ENCODE peak calls at places on chromosome 18, in seven cellular contexts. J is HepG2, K is PC-3, R is HCT116, X is GM23248, T is K562, Y is fibroblast of lung. L is an unnamed sample.

GRCh38 chr18:13185675-13186198 is 32.8 kb upstream of the LDLRAD4 start:
- DNase-seq in Y (no peak), K (no peak), T (no peak), J (no peak), X (no peak), R (no peak), L (no peak)

GRCh38 chr18:6482198-6482977 is 67.7 kb upstream of the L3MBTL4 start:
- DNase-seq in K (peak; percentile 45), R (no peak), X (peak; percentile 85), Y (peak; percentile 53), T (peak; percentile 49), J (peak; percentile 38), L (no peak)

GRCh38 chr18:58345064-58345463 is 283.8 kb downstream of the ALPK2 start:
- DNase-seq in J (no peak), R (no peak), X (no peak), T (no peak), K (no peak), Y (no peak), L (no peak)

GRCh38 chr18:34207344-34207851 is 17.3 kb downstream of the NOL4 start:
- DNase-seq in X (no peak), J (no peak), K (no peak), Y (no peak), T (no peak), R (no peak), L (no peak)

GRCh38 chr18:6728809-6729246 is 688 bp upstream of the ARHGAP28 start:
- DNase-seq in K (no peak), X (no peak), Y (no peak), J (no peak), T (no peak), R (no peak), L (no peak)

GRCh38 chr18:22385718-22386117 is 32.0 kb downstream of the CTAGE1 start:
- DNase-seq in J (no peak), X (peak; percentile 93), K (peak; percentile 84), Y (peak; percentile 88), T (no peak), R (no peak), L (no peak)

GRCh38 chr18:49476664-49477411 is 10.2 kb downstream of the C18orf32 start:
- DNase-seq in K (peak; percentile 25), T (no peak), J (no peak), X (peak; percentile 93), R (no peak), Y (peak; percentile 78), L (no peak)

GRCh38 chr18:42773870-42774269 is 341.6 kb downstream of the RIT2 start:
- DNase-seq in R (no peak), J (no peak), Y (peak; percentile 70), K (no peak), T (no peak), X (no peak), L (no peak)

GRCh38 chr18:78407456-78407823 is 572.2 kb upstream of the SALL3 start:
- DNase-seq in X (no peak), Y (no peak), K (no peak), R (no peak), T (no peak), J (no peak), L (no peak)

GRCh38 chr18:10727477-10727876 is 201.7 kb downstream of the NAPG start:
- DNase-seq in K (no peak), X (peak; percentile 24), R (no peak), J (no peak), T (no peak), Y (no peak), L (no peak)

GRCh38 chr18:9838144-9838877 is 47.5 kb upstream of the TXNDC2 start:
- DNase-seq in J (no peak), T (no peak), K (no peak), Y (peak; percentile 83), X (peak; percentile 20), R (peak; percentile 56), L (no peak)

DNA sequence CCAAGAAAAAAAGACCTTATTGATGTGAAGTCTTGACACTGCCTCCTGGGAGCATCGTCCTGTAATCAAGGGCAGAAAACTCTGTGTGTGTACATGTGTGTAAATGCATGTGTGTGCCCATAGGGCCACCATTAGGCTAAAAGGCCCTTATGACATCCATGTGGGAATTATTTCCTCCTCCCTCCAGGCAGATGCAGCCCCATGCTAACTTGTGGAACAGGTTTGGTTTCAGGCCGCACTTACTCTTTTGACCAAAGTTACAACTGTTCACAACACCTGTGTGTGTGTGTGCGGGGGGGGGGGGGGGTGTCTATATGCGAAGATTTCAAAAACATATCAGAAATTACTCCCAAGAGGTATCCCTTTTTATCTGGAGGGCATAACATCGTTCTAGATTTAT is 87.4 kb upstream of the SLC14A2 start:
- DNase-seq in Y (no peak), K (no peak), R (no peak), X (no peak), J (no peak), T (no peak), L (no peak)
- H3K27me3 ChIP-seq in Y (no peaks in the 10 kb centered on the region), K (no peaks in the 10 kb centered on the region), R (no peaks in the 10 kb centered on the region), X (no peaks in the 10 kb centered on the region), J (no peaks in the 10 kb centered on the region), T (no peaks in the 10 kb centered on the region), L (no peaks in the 10 kb centered on the region)

GRCh38 chr18:79796531-79797390 is 977 bp upstream of the KCNG2 start:
- DNase-seq in T (no peak), X (peak; percentile 39), K (no peak), Y (no peak), R (no peak), J (no peak), L (no peak)
- H2AFZ ChIP-seq in T (no peak overlapping the region), X (no peak overlapping the region), K (no peak overlapping the region), Y (no peak overlapping the region), R (no peak overlapping the region), J (no peak overlapping the region), L (no peak overlapping the region)

DNA sequence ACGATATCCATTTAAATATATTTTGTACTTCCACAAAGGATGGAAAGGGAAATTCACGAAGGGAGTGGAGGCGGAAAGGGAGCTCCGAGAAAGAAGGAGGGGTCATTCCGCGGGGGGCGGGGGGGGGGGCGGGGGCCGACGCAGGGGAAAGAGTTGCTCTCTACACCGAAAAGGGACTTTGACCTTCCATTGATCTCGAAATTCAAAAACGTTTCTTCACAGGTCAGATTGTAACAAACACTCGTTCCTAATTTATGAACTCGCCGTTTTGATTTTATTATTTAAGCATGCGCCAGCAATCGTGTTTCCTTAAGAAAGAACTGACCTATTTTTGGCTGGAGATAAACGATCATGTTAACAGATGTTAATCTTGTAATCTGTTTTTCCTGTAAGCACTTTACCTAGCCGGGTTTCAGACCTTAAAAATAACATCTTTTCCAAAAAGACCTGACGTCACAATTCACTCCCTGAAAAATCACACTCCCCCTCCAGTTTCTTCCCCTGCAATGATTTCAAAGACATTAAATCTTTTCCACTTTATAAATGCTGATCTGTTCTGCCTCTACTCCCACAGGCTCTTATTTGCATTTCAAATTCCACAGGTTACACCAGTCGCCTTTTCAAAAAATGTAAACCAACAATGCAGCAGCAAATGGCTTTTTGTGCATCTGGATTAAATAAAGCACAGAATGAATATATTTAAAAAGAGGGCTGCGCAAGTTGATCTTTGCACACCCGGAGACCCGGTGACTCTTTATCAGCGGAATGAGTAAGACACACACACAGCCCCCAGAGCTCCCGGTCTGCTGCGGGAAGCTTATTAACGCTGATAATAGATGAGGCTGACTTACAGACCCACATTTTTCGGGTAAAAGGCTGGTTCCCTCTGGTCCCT is 1.6 kb downstream of the ZNF516 start:
- DNase-seq in T (peak; percentile 23), K (no peak), Y (peak; percentile 60), J (peak; percentile 82), R (no peak), X (peak; percentile 67), L (peak; percentile 94)
- H3K9ac ChIP-seq in T (no peak overlapping the region), K (no peak overlapping the region), Y (peak overlapping the region; percentile 64), J (peak overlapping the region; percentile 95), R (peak overlapping the region; percentile 72), X (peak overlapping the region; percentile 76), L (peak overlapping the region; percentile 86)

DNA sequence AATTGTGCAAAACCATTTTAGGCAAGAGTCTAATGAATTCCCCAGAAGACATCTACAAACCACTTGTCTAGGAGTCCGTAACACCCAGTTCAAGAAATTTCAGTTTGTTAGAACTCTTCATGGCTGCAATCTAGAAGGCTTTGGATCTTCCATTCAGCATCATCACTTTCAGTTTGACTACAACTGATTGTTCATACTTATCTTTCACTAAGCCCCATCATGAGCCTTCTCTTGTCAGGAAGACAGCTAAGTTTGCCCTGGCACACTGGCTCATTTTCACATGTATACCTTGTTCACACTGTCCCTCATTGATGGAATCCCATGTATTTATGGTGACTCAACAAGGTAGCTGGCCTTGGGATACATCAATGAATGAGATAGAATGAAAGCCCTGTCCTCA is 898.4 kb upstream of the CELF4 start:
- DNase-seq in J (no peak), R (no peak), K (no peak), Y (no peak), T (no peak), X (no peak), L (no peak)
- H3K27me3 ChIP-seq in J (no peaks in the 10 kb centered on the region), R (no peaks in the 10 kb centered on the region), K (no peaks in the 10 kb centered on the region), Y (no peaks in the 10 kb centered on the region), T (no peaks in the 10 kb centered on the region), X (no peaks in the 10 kb centered on the region), L (no peaks in the 10 kb centered on the region)

DNA sequence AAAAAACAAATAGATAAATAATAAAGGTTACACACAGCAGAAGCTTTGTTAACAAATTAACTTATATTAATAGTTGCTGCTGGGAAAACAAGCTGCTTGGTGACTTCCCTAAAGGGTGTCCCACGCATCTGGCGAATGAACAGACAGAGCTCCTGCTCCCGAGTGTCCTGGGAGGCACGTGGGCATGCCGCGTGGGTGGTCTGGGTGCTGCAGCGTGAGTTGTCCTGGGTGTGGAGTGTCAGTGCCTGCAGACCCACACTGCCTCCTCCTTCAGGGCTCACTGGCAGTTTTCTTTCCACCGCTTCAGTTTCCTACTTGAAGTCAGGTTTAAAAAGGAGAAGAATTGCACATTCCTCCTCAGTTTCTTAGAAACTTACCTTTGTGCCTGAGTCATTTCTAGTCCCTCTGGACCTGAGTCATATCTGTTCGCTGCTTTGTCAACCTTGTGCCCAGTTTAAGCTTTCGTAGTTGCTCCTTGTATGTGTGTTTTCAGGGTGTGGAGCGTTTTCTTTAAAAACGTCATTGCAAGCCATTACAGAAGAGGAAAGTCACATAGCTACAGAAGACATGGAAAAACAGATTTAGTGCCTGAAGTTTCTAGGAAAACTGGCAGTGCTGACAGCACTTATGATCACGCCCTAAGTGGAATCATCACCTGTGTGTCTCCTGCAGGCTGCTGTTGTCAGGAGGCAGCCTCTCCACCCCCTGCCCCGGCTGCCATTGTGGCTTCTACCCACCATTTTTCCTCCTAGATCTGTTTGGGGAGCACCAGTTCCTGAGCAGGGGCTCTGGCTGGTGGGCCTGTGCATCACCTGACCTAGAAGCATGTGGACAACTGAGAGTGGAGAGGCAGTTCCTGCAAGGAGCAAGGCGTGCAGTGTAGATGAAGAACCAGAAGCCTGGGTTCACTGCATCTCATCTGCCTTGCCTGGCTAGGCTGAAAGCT is 24.5 kb downstream of the IMPA2 start:
- DNase-seq in J (no peak), Y (peak; percentile 14), X (peak; percentile 26), T (no peak), K (peak; percentile 94), R (no peak), L (no peak)
- H2AFZ ChIP-seq in J (no peak overlapping the region), Y (no peak overlapping the region), X (no peak overlapping the region), T (no peak overlapping the region), K (peak overlapping the region; percentile 56), R (no peak overlapping the region), L (peak overlapping the region; percentile 8)

GRCh38 chr18:63162271-63163014 is 157.1 kb downstream of the BCL2 start:
- DNase-seq in K (no peak), J (no peak), T (no peak), Y (peak; percentile 45), R (no peak), X (peak; percentile 58), L (peak; percentile 95)
- H3K9ac ChIP-seq in K (no peak overlapping the region), J (no peak overlapping the region), T (no peak overlapping the region), Y (no peak overlapping the region), R (no peak overlapping the region), X (peak overlapping the region; percentile 62), L (peak overlapping the region; percentile 65)